ENCODE peak calls at places on chromosomes 11 and 22, in ten cellular contexts. U is posterior vena cava, Z is NCI-H1048, A is tibial nerve, T is fibroblast of the aortic adventitia, Q is activated T-cell treated with anti-CD3 and anti-CD28 coated beads for 24 hours, W is cardiac muscle cell, P is RCC 7860, E is Right ventricle myocardium superior, H is IMR-90. N is an unnamed sample.

GRCh38 chr11:95923441-95923729 is 522 bp downstream of the MTMR2 start:
- DNase-seq in U (no peak), Z (no peak), A (no peak), T (no peak), Q (peak), W (no peak), P (no peak), E (no peak), H (no peak), N (no peak)

GRCh38 chr11:61613051-61613450 is 32.2 kb upstream of the SYT7 start:
- DNase-seq in U (no peak), Z (no peak), A (no peak), T (no peak), Q (no peak), W (no peak), P (no peak), E (no peak), H (no peak), N (no peak)

GRCh38 chr11:118212131-118212725 is 12.6 kb downstream of the JAML start:
- DNase-seq in U (no peak), Z (no peak), A (no peak), T (no peak), Q (no peak), W (peak), P (no peak), E (no peak), H (no peak), N (no peak)

GRCh38 chr22:49326558-49326957 is 501.1 kb downstream of the BRD1 start:
- DNase-seq in U (peak), Z (no peak), A (no peak), T (no peak), Q (no peak), W (no peak), P (no peak), E (no peak), H (no peak), N (no peak)

GRCh38 chr11:75072582-75072981 is 24.1 kb downstream of the OR2AT4 start:
- DNase-seq in U (no peak), Z (no peak), A (no peak), T (no peak), Q (no peak), W (no peak), P (no peak), E (no peak), H (no peak), N (no peak)

GRCh38 chr11:2934057-2934550 is 4.9 kb upstream of the PHLDA2 start:
- DNase-seq in U (peak), Z (no peak), A (no peak), T (no peak), Q (no peak), W (no peak), P (no peak), E (no peak), H (no peak), N (no peak)

GRCh38 chr22:31192513-31192912 is 19.6 kb upstream of the LIMK2 start:
- DNase-seq in U (no peak), Z (no peak), A (no peak), T (peak), Q (no peak), W (no peak), P (no peak), E (no peak), H (peak), N (no peak)

GRCh38 chr22:20579273-20580120 is 72.1 kb downstream of the MED15 start:
- DNase-seq in U (no peak), Z (no peak), A (no peak), T (no peak), Q (no peak), W (no peak), P (no peak), E (no peak), H (no peak), N (no peak)

GRCh38 chr11:18540207-18541009 is 13.7 kb upstream of the TSG101 start:
- DNase-seq in U (no peak), Z (no peak), A (no peak), T (peak), Q (no peak), W (peak), P (peak), E (no peak), H (peak), N (no peak)

GRCh38 chr11:35486446-35486845 is 39.0 kb downstream of the PAMR1 start:
- DNase-seq in U (no peak), Z (no peak), A (no peak), T (no peak), Q (no peak), W (no peak), P (no peak), E (no peak), H (no peak), N (no peak)

GRCh38 chr11:134341805-134342571 is 10.2 kb downstream of the GLB1L2 start:
- DNase-seq in U (no peak), Z (no peak), A (no peak), T (no peak), Q (no peak), W (no peak), P (no peak), E (no peak), H (no peak), N (no peak)

GRCh38 chr11:7538466-7539454 is 25.0 kb downstream of the PPFIBP2 start:
- DNase-seq in U (no peak), Z (no peak), A (no peak), T (no peak), Q (no peak), W (no peak), P (no peak), E (no peak), H (no peak), N (no peak)

GRCh38 chr11:57667065-57667714 is 724 bp upstream of the ZDHHC5 start:
- DNase-seq in U (peak), Z (peak), A (peak), T (peak), Q (peak), W (peak), P (peak), E (peak), H (peak), N (peak)

GRCh38 chr11:33194455-33194854 is 33.2 kb upstream of the CSTF3 start:
- DNase-seq in U (no peak), Z (no peak), A (no peak), T (no peak), Q (no peak), W (no peak), P (no peak), E (no peak), H (no peak), N (no peak)

GRCh38 chr11:91248199-91248807 is 976.3 kb upstream of the FAT3 start:
- DNase-seq in U (no peak), Z (no peak), A (peak), T (peak), Q (no peak), W (peak), P (peak), E (no peak), H (peak), N (no peak)

GRCh38 chr11:127074151-127074761 is 73.7 kb upstream of the KIRREL3 start:
- DNase-seq in U (no peak), Z (no peak), A (no peak), T (peak), Q (no peak), W (peak), P (peak), E (no peak), H (peak), N (no peak)

GRCh38 chr11:13668957-13669521 is 571 bp downstream of the FAR1 start:
- DNase-seq in U (peak), Z (no peak), A (peak), T (peak), Q (peak), W (peak), P (no peak), E (no peak), H (peak), N (no peak)

GRCh38 chr22:26995222-26995621 is 337.8 kb downstream of the MIAT start:
- DNase-seq in U (no peak), Z (no peak), A (no peak), T (peak), Q (no peak), W (no peak), P (no peak), E (no peak), H (no peak), N (no peak)

GRCh38 chr11:64856382-64857227 is 12.2 kb upstream of the CDC42BPG start:
- DNase-seq in U (peak), Z (no peak), A (no peak), T (peak), Q (peak), W (no peak), P (peak), E (peak), H (peak), N (peak)

GRCh38 chr11:47494996-47495855 is 46.3 kb upstream of the RAPSN start:
- DNase-seq in U (no peak), Z (no peak), A (no peak), T (peak), Q (no peak), W (no peak), P (no peak), E (no peak), H (peak), N (no peak)